ENCODE peak calls at places on chromosomes 6 and 20, in seven cellular contexts. Y is CD8-positive, alpha-beta T cell; N is cardiac fibroblast; C is prostate gland; U is Calu3; E is AG09309; L is HFFc6. W is an unnamed sample.

GRCh38 chr6:22643780-22644179 is 74.4 kb downstream of the HDGFL1 start:
- DNase-seq in Y (no peak), N (no peak), C (no peak), U (no peak), E (no peak), L (no peak), W (no peak)

GRCh38 chr20:35718972-35719635 is 19.9 kb downstream of the ROMO1 start:
- DNase-seq in Y (no peak), N (no peak), C (no peak), U (no peak), E (no peak), L (no peak), W (no peak)

GRCh38 chr20:35515949-35516645 is 13.4 kb downstream of the C20orf173 start:
- DNase-seq in Y (no peak), N (peak; percentile 67), C (no peak), U (peak; percentile 64), E (peak; percentile 21), L (peak; percentile 83), W (no peak)

GRCh38 chr6:168851460-168852103 is 402.1 kb downstream of the THBS2 start:
- DNase-seq in Y (no peak), N (peak; percentile 14), C (no peak), U (no peak), E (no peak), L (peak; percentile 5), W (no peak)

GRCh38 chr6:36599791-36600209 is 5.6 kb downstream of the SRSF3 start:
- DNase-seq in Y (peak; percentile 37), N (peak; percentile 62), C (no peak), U (peak; percentile 52), E (no peak), L (peak; percentile 36), W (no peak)

GRCh38 chr6:81752084-81752968 is at the start of gene TENT5A:
- DNase-seq in Y (peak; percentile 69), N (peak; percentile 94), C (peak; percentile 94), U (peak; percentile 94), E (peak; percentile 79), L (peak; percentile 92), W (peak; percentile 72)

GRCh38 chr6:110491644-110492317 is 15.4 kb upstream of the SLC22A16 start:
- DNase-seq in Y (no peak), N (peak; percentile 66), C (no peak), U (peak; percentile 52), E (peak; percentile 25), L (no peak), W (no peak)

GRCh38 chr20:2340136-2340535 is 40.6 kb upstream of the TGM6 start:
- DNase-seq in Y (no peak), N (no peak), C (no peak), U (no peak), E (no peak), L (no peak), W (no peak)

GRCh38 chr6:15551798-15552197 is 111.0 kb downstream of the DTNBP1 start:
- DNase-seq in Y (no peak), N (peak; percentile 14), C (no peak), U (no peak), E (no peak), L (no peak), W (no peak)

GRCh38 chr6:75402296-75402695 is 91.3 kb downstream of the FILIP1 start:
- DNase-seq in Y (no peak), N (peak; percentile 33), C (no peak), U (no peak), E (no peak), L (peak; percentile 84), W (no peak)

GRCh38 chr20:63520594-63520938 is at the start of gene PPDPF:
- DNase-seq in Y (peak; percentile 74), N (peak; percentile 88), C (peak; percentile 82), U (peak; percentile 90), E (no peak), L (peak; percentile 58), W (no peak)

GRCh38 chr20:63519765-63520593 is 586 bp upstream of the PPDPF start:
- DNase-seq in Y (peak; percentile 41), N (no peak), C (peak; percentile 52), U (peak; percentile 84), E (no peak), L (peak; percentile 18), W (no peak)

GRCh38 chr20:63518946-63519764 is 1.4 kb upstream of the PPDPF start:
- DNase-seq in Y (no peak), N (no peak), C (no peak), U (peak; percentile 1), E (no peak), L (no peak), W (no peak)

GRCh38 chr20:63517376-63518309 is 2.9 kb upstream of the PPDPF start:
- DNase-seq in Y (no peak), N (no peak), C (no peak), U (no peak), E (no peak), L (no peak), W (no peak)

DNA sequence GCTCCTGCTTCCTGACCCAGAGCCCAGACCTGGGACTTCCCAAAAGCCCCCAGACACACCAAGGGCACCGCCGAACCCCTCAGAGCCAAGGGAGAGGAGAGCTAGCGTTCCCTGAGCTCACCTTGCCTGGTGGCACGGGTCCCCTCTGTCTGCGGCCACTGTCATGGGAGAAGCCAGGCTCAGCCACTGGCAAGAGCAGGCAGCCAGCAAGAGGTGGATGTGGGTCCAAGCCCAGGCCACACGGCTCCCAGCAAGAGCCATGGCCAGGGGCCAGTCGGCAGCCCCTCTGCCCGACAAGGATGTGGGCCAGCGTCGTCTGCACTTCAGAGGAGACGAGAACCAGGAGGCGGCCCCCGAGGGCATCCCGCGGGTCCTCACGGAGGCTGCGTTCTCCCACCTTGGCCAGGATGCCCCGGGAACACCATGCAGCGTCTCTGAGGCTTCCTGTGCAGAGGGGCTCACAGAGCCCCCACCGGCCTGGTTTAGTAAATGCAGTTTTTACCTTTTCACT is 2.2 kb upstream of the PPDPF start:
- DNase-seq in Y (no peak), N (no peak), C (no peak), U (no peak), E (no peak), L (no peak), W (no peak)
- TF ChIP-seq CTCF in Y (no peak), N (no peak), C (no peak), U (no peak), E (no peak), L (no peak), W (no peak)

GRCh38 chr20:38113401-38114325 is 51.4 kb downstream of the TGM2 start:
- DNase-seq in Y (no peak), N (no peak), C (no peak), U (peak; percentile 86), E (no peak), L (no peak), W (no peak)
- TF ChIP-seq CTCF in Y (no peak), N (no peak), C (no peak), U (peak; percentile 58), E (peak; percentile 19), L (peak; percentile 67), W (no peak)

GRCh38 chr6:118284736-118285360 is 263.2 kb upstream of the PLN start:
- DNase-seq in Y (no peak), N (peak; percentile 51), C (no peak), U (no peak), E (no peak), L (no peak), W (no peak)

GRCh38 chr6:118283759-118284158 is 264.3 kb upstream of the PLN start:
- DNase-seq in Y (no peak), N (peak; percentile 77), C (peak; percentile 34), U (peak; percentile 59), E (no peak), L (peak; percentile 43), W (no peak)

GRCh38 chr6:118285791-118286190 is 262.3 kb upstream of the PLN start:
- DNase-seq in Y (no peak), N (no peak), C (no peak), U (no peak), E (no peak), L (no peak), W (no peak)

GRCh38 chr6:118288355-118289124 is 259.6 kb upstream of the PLN start:
- DNase-seq in Y (no peak), N (peak; percentile 21), C (no peak), U (no peak), E (no peak), L (peak; percentile 9), W (no peak)
- TF ChIP-seq CTCF in Y (no peak), N (peak; percentile 58), C (no peak), U (no peak), E (peak; percentile 44), L (peak; percentile 43), W (no peak)

GRCh38 chr6:70108230-70108629 is 194.7 kb downstream of the COL9A1 start:
- DNase-seq in Y (no peak), N (peak; percentile 58), C (no peak), U (peak; percentile 46), E (no peak), L (peak; percentile 30), W (no peak)

GRCh38 chr6:70099732-70100131 is 203.2 kb downstream of the COL9A1 start:
- DNase-seq in Y (no peak), N (no peak), C (no peak), U (peak; percentile 8), E (no peak), L (no peak), W (no peak)

GRCh38 chr6:70103798-70104197 is 199.1 kb downstream of the COL9A1 start:
- DNase-seq in Y (no peak), N (no peak), C (no peak), U (peak; percentile 21), E (no peak), L (no peak), W (no peak)
- TF ChIP-seq CTCF in Y (peak; percentile 43), N (peak; percentile 51), C (no peak), U (peak; percentile 36), E (peak; percentile 43), L (peak; percentile 68), W (no peak)

GRCh38 chr6:118263929-118264486 is 284.1 kb upstream of the PLN start:
- DNase-seq in Y (no peak), N (peak; percentile 51), C (no peak), U (no peak), E (no peak), L (no peak), W (no peak)
- TF ChIP-seq CTCF in Y (no peak), N (no peak), C (no peak), U (no peak), E (no peak), L (peak; percentile 31), W (no peak)